ENCODE peak calls at places on chromosomes 4 and X, in nine cellular contexts. L, H, J, R, E, M, F, N and B are unnamed samples.

GRCh38 chr4:30929649-30930048 is 209.5 kb downstream of the PCDH7 start:
- DNase-seq in H (no peak), R (no peak), F (no peak), E (no peak), L (no peak), J (no peak), N (no peak), M (no peak), B (peak; percentile 60)

GRCh38 chr4:20859097-20859781 is 159.0 kb downstream of the PACRGL start:
- DNase-seq in N (no peak), J (no peak), L (no peak), M (no peak), R (no peak), F (peak; percentile 11), H (no peak), E (no peak), B (no peak)

GRCh38 chr4:98873059-98873458 is 55.9 kb downstream of the EIF4E start:
- DNase-seq in F (no peak), N (no peak), M (no peak), H (no peak), J (no peak), E (no peak), R (no peak), L (peak; percentile 82), B (no peak)

GRCh38 chrX:118338930-118339329 is 7.0 kb upstream of the WDR44 start:
- DNase-seq in L (no peak), R (no peak), J (no peak), E (no peak), F (no peak), M (no peak), H (no peak), N (no peak), B (no peak)

GRCh38 chr4:32145987-32146386 is 1425.8 kb downstream of the PCDH7 start:
- DNase-seq in E (no peak), N (no peak), F (no peak), R (no peak), J (no peak), H (no peak), L (no peak), M (no peak), B (no peak)

GRCh38 chr4:55078987-55079386 is 46.4 kb downstream of the KDR start:
- DNase-seq in L (peak; percentile 94), M (no peak), J (no peak), H (no peak), N (peak; percentile 81), E (peak; percentile 42), F (no peak), R (peak; percentile 75), B (no peak)

GRCh38 chr4:78659665-78660064 is 108.1 kb downstream of the ANXA3 start:
- DNase-seq in F (no peak), M (no peak), H (no peak), N (no peak), E (no peak), J (no peak), R (no peak), L (no peak), B (no peak)

GRCh38 chrX:110665636-110666035 is 130.0 kb downstream of the CHRDL1 start:
- DNase-seq in H (no peak), N (no peak), L (peak; percentile 15), R (no peak), E (peak; percentile 21), J (peak; percentile 54), F (peak; percentile 20), M (no peak), B (peak; percentile 80)

GRCh38 chr4:109559625-109559982 is 442 bp upstream of the MCUB start:
- DNase-seq in R (peak; percentile 54), F (peak; percentile 70), L (peak; percentile 60), M (peak; percentile 61), N (peak; percentile 35), J (no peak), E (no peak), H (no peak), B (peak; percentile 63)

GRCh38 chrX:45774961-45775360 is 574.3 kb upstream of the DIPK2B start:
- DNase-seq in L (peak; percentile 83), M (peak; percentile 38), R (no peak), F (no peak), J (no peak), N (peak; percentile 41), H (no peak), E (peak; percentile 46), B (no peak)

GRCh38 chr4:184215709-184216328 is 1.9 kb downstream of the ENPP6 start:
- DNase-seq in F (peak; percentile 64), R (no peak), M (no peak), N (no peak), J (peak; percentile 26), E (no peak), L (no peak), H (no peak), B (no peak)

GRCh38 chr4:148315049-148315448 is 127.2 kb downstream of the NR3C2 start:
- DNase-seq in E (no peak), N (no peak), F (no peak), M (no peak), L (no peak), J (no peak), R (no peak), H (no peak), B (no peak)

GRCh38 chr4:6270691-6271121 is 1.1 kb downstream of the WFS1 start:
- DNase-seq in N (peak; percentile 67), E (no peak), J (no peak), F (no peak), R (peak; percentile 45), H (no peak), M (peak; percentile 63), L (peak; percentile 48), B (no peak)

GRCh38 chrX:14357314-14357713 is 172.0 kb upstream of the GLRA2 start:
- DNase-seq in H (no peak), F (no peak), J (no peak), L (no peak), N (no peak), E (no peak), R (no peak), M (no peak), B (no peak)

DNA sequence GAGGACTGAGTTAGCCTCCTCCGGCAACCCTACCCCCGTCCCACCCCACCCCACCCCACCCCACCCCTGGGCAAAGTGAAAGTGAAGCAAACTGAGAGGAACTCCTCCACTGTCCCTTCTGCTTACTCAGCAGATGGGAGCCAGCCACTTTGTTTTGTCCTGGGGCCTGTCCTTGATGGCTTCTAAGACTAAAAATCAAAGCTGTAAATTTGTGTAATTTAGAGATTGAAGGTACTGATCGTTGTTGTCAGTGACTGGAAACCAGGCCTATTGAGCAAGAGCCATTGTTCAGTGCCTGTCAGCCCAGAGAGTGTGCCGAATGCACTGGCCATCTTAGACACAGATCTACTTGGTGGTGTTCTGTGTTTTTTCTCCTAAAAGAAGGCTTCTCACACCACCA is 161.9 kb downstream of the CBR4 start:
- DNase-seq in J (no peak), N (no peak), R (no peak), F (peak; percentile 44), M (no peak), E (peak; percentile 37), H (no peak), L (peak; percentile 53), B (peak; percentile 46)
- H3K4me3 ChIP-seq in J (no peak overlapping the region), N (peak overlapping the region; percentile 3), R (peak overlapping the region; percentile 44), F (peak overlapping the region; percentile 52), M (peak overlapping the region; percentile 11), E (peak overlapping the region; percentile 30), H (no peak overlapping the region), L (no peak overlapping the region), B (no peak overlapping the region)

GRCh38 chr4:8393593-8394038 is 46.9 kb downstream of the ACOX3 start:
- DNase-seq in H (no peak), E (peak; percentile 81), N (peak; percentile 81), R (peak; percentile 85), M (peak; percentile 74), J (peak; percentile 50), L (peak; percentile 96), F (peak; percentile 89), B (peak; percentile 42)
- H3K4me1 ChIP-seq in H (peaks cover 8% of the 10 kb centered on the region), E (no peaks in the 10 kb centered on the region), N (peaks cover 33% of the 10 kb centered on the region), R (peaks cover 39% of the 10 kb centered on the region), M (peaks cover 23% of the 10 kb centered on the region), J (peaks cover 8% of the 10 kb centered on the region), L (no peaks in the 10 kb centered on the region), F (peaks cover 44% of the 10 kb centered on the region), B (peaks cover 6% of the 10 kb centered on the region)

GRCh38 chr4:189313861-189314513 is 626.7 kb upstream of the FRG1 start:
- DNase-seq in L (no peak), R (no peak), F (no peak), M (no peak), J (no peak), N (no peak), H (no peak), E (no peak), B (no peak)
- H3K27me3 ChIP-seq in L (no peaks in the 10 kb centered on the region), R (no peaks in the 10 kb centered on the region), F (no peaks in the 10 kb centered on the region), M (no peaks in the 10 kb centered on the region), J (no peaks in the 10 kb centered on the region), N (no peaks in the 10 kb centered on the region), H (no peaks in the 10 kb centered on the region), E (no peaks in the 10 kb centered on the region), B (no peaks in the 10 kb centered on the region)

GRCh38 chr4:182212211-182212761 is 30.9 kb upstream of the TENM3 start:
- DNase-seq in E (no peak), H (no peak), F (peak; percentile 77), J (peak; percentile 72), L (peak; percentile 29), N (no peak), M (no peak), R (no peak), B (peak; percentile 41)
- H3K4me3 ChIP-seq in E (no peak overlapping the region), H (no peak overlapping the region), F (no peak overlapping the region), J (no peak overlapping the region), L (no peak overlapping the region), N (no peak overlapping the region), M (no peak overlapping the region), R (no peak overlapping the region), B (no peak overlapping the region)

DNA sequence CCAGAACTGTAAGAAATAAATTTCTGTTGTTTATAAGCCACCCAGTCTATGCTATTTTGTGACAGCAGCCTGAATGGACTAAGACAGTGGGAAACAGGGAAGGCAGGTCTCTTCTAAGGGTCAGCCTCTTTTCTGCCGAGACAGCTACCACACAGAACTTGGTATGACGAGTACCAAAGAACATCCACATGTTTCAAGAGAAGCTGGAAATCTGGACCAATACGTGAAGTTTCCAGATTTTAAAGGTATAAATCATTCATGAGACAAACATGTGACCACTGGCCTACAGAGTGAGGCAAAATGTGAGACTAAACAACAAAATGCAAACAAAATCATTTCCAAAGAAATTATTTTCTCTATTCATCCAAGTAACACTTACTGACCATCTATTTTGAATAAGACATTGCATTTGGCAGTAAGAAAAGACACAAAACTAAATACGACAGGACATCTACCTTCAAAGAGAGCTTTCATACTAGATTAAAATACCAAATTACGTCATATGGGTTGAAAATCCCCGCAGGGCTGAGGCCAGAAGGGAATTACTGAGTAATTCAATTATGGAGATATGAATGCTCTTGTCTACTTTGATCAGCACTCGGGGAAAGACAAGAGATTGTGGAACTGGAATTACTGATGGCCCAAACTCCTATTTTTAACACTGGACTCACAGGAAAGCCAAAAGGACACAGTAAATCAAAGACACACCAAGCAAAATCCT is 7.2 kb downstream of the SCARB2 start:
- DNase-seq in F (peak; percentile 25), J (no peak), H (no peak), R (no peak), L (no peak), N (no peak), M (no peak), E (no peak), B (no peak)
- H3K4me1 ChIP-seq in F (peaks cover 41% of the 10 kb centered on the region), J (peaks cover 44% of the 10 kb centered on the region), H (no peaks in the 10 kb centered on the region), R (peaks cover 96% of the 10 kb centered on the region), L (peaks cover 8% of the 10 kb centered on the region), N (peaks cover 79% of the 10 kb centered on the region), M (peaks cover 18% of the 10 kb centered on the region), E (peaks cover 62% of the 10 kb centered on the region), B (peaks cover 4% of the 10 kb centered on the region)

GRCh38 chrX:100407147-100407783 is 2.8 kb downstream of the PCDH19 start:
- DNase-seq in R (no peak), F (no peak), N (no peak), L (no peak), H (no peak), M (no peak), E (no peak), J (no peak), B (no peak)
- H3K27me3 ChIP-seq in R (no peaks in the 10 kb centered on the region), F (peaks cover 67% of the 10 kb centered on the region), N (peaks cover 18% of the 10 kb centered on the region), L (peaks cover 98% of the 10 kb centered on the region), H (peaks cover 62% of the 10 kb centered on the region), M (no peaks in the 10 kb centered on the region), E (peaks cover 41% of the 10 kb centered on the region), J (peaks cover 12% of the 10 kb centered on the region), B (peaks cover 20% of the 10 kb centered on the region)